ENCODE peak calls at places on chromosomes 7 and 10, in ten cellular contexts. A is stomach, R is esophagus squamous epithelium, J is transverse colon, T is endothelial cell of umbilical vein, M is IMR-90, X is ovary, N is GM12891, L is adrenal gland, E is NB4. V is an unnamed sample.

GRCh38 chr10:25725917-25726716 is 207.9 kb upstream of the MYO3A start:
- DNase-seq in A (no peak), R (no peak), J (no peak), T (peak; percentile 42), M (peak; percentile 33), X (no peak), N (peak; percentile 20), L (no peak), E (peak; percentile 46), V (peak; percentile 60)

GRCh38 chr10:48353246-48353645 is 46.8 kb downstream of the MAPK8 start:
- DNase-seq in A (no peak), R (no peak), J (no peak), T (no peak), M (no peak), X (no peak), N (no peak), L (no peak), E (no peak), V (no peak)

GRCh38 chr7:98285132-98286092 is 3.9 kb downstream of the BRI3 start:
- DNase-seq in A (no peak), R (no peak), J (no peak), T (no peak), M (no peak), X (no peak), N (no peak), L (no peak), E (no peak), V (no peak)

GRCh38 chr10:3723706-3724225 is 61.2 kb downstream of the KLF6 start:
- DNase-seq in A (no peak), R (no peak), J (no peak), T (no peak), M (no peak), X (no peak), N (no peak), L (no peak), E (no peak), V (no peak)

GRCh38 chr7:19392246-19392645 is 247.0 kb upstream of the FERD3L start:
- DNase-seq in A (no peak), R (no peak), J (no peak), T (peak; percentile 80), M (peak; percentile 91), X (no peak), N (no peak), L (no peak), E (no peak), V (no peak)

GRCh38 chr10:128420623-128421022 is 294.4 kb upstream of the MKI67 start:
- DNase-seq in A (no peak), R (no peak), J (no peak), T (no peak), M (no peak), X (no peak), N (no peak), L (no peak), E (no peak), V (no peak)

GRCh38 chr10:120741415-120741814 is 109.7 kb upstream of the WDR11 start:
- DNase-seq in A (no peak), R (no peak), J (no peak), T (no peak), M (no peak), X (no peak), N (no peak), L (no peak), E (no peak), V (no peak)

GRCh38 chr10:35335718-35336083 is 608 bp upstream of the CCNY start:
- DNase-seq in A (no peak), R (no peak), J (peak; percentile 20), T (no peak), M (no peak), X (no peak), N (no peak), L (no peak), E (peak; percentile 27), V (peak; percentile 64)

DNA sequence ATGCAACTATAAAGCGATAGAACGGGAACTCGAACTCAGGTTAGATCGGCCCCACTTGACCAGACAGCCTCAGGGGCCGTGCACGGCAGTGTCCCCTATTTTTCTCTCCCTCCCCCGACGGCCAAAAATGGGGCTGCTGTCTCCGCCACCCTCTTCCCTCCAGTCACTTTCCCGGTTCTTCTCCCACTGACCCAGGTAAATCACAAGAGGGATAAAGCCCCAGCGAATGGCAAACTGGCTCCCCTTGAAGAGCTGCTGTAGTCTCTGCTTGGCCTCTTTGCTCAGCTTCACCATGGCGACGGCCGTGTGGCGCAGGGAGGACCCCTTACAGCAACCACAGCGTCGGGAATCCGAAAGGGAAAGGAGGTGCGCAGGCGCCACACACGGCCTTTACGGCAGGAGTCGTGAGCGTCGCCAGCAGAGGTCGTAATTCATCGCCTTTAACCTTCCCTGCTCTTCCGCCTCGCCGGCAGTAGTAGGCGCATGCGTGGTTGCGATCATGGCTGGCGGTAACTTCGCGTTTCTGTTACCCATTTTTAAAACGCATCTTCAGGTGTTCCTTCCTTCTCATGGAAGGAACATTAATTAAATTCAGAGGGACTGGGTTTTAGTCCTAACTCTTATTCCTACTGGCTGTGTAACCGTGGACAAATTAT is at the start of gene TOMM7:
- DNase-seq in A (peak; percentile 91), R (peak; percentile 34), J (peak; percentile 92), T (peak; percentile 99), M (peak; percentile 97), X (peak; percentile 93), N (peak; percentile 78), L (peak; percentile 95), E (peak; percentile 99), V (peak; percentile 99)
- TF ChIP-seq POLR2A in A (no peak), R (peak; percentile 83), J (peak; percentile 74), T (peak; percentile 95), M (peak; percentile 86), X (peak; percentile 75), N (peak; percentile 89), L (peak; percentile 71), E (peak; percentile 91), V (peak; percentile 94)

DNA sequence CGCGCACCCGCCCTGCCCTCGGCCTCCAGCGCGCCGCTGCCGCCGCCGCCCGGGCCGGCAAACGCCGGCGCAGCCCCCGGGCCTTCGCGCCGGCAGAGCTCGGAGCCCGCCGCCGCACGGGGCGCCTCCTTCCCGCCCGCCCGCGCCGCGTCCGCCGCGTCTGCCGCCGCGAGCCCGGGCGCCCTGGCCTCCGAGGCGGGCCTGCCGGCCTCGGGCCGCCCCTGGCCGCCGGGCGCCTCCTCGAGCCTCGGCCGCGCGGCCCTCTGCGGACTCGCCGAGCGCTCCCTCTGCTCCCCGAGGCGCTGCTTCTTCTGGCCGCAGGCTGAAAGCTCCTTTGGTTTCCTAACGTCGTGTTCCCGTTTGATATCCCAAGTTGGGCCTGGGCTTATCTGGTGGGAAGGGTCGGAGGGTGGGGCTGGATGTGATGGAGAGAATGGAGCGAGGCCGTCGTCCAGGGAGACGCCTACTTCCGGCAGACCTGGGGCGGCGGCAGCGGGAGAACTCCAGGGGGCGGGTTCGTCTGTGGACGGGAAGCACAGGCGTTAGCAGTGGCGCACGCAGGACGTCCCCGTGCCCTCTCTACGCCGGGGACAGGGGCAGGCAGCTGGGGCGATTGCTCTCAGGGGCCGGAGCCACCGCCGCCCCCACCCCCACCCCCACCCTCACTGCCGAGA is 221.0 kb downstream of the PHTF2 start:
- DNase-seq in A (peak; percentile 88), R (peak; percentile 25), J (peak; percentile 93), T (peak; percentile 75), M (peak; percentile 73), X (peak; percentile 95), N (peak; percentile 70), L (peak; percentile 96), E (peak; percentile 85), V (peak; percentile 75)
- TF ChIP-seq POLR2A in A (no peak), R (peak; percentile 67), J (peak; percentile 75), T (no peak), M (peak; percentile 40), X (peak; percentile 84), N (no peak), L (peak; percentile 78), E (no peak), V (no peak)

GRCh38 chr10:98472171-98472570 is 25.4 kb upstream of the HPS1 start:
- DNase-seq in A (no peak), R (no peak), J (no peak), T (no peak), M (no peak), X (no peak), N (no peak), L (no peak), E (no peak), V (no peak)

GRCh38 chr10:98470850-98471249 is 24.1 kb upstream of the HPS1 start:
- DNase-seq in A (no peak), R (no peak), J (no peak), T (no peak), M (no peak), X (no peak), N (no peak), L (no peak), E (no peak), V (no peak)

GRCh38 chr10:98466916-98467505 is 20.3 kb upstream of the HPS1 start:
- DNase-seq in A (no peak), R (no peak), J (no peak), T (no peak), M (no peak), X (no peak), N (no peak), L (no peak), E (no peak), V (peak; percentile 89)

GRCh38 chr10:98467506-98468318 is 21.0 kb upstream of the HPS1 start:
- DNase-seq in A (peak; percentile 76), R (no peak), J (peak; percentile 79), T (peak; percentile 56), M (peak; percentile 83), X (peak; percentile 76), N (peak; percentile 78), L (peak; percentile 86), E (peak; percentile 86), V (peak; percentile 94)

DNA sequence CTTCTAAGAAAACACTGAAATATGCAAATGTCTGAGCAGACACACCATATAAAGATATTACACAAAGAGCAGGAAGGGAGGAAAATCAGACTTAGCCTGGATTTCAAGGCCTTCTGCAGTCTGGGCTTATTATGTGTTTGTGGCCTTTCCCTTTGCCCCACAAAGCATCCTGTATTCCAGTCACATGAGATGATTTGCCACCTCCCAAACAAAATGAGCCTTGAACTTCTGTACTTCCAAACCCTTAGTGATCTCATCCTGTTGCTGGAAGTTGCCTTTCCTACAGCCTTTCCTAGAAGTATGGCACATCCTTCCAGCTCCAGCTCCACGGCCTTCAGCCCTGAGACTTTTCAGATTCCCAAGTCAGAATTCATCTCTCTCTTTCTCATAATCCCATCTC is 22.8 kb upstream of the HPS1 start:
- DNase-seq in A (no peak), R (no peak), J (no peak), T (peak; percentile 54), M (no peak), X (no peak), N (no peak), L (no peak), E (no peak), V (no peak)
- TF ChIP-seq POLR2A in A (no peak), R (no peak), J (no peak), T (no peak), M (no peak), X (no peak), N (no peak), L (no peak), E (no peak), V (no peak)

DNA sequence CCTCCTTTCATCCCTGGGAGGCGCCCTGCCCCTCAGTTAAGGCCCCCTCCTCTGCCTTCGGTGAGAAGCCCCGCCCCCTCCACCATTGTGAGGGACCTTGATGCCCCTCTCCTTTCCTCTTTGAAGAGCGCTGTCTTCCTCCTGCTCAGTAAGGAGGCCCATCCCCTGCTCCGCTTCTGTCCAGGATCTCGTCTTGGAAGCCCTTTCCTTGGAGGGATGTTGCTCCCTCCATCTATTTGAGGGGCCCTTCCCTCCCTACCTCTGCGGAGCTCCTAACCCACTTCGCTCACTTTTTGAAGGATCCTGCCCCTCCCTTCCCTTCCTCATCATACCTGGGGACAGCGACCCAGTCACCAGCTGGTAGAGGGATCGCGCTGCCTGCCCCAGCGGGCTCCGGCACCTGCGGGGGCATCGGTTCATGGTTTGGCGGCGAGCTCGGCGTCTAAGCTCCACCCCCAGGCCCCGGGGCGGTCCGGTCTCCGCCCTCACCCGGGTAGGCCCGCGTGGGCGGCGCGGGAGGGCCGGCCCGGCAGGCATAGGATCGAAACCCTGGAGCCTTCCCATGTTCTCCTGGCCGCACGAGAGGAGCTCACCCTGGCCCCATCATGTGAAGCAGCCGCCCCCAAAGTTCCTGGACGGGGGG is 4.1 kb downstream of the KCNIP2 start:
- DNase-seq in A (peak; percentile 60), R (no peak), J (peak; percentile 68), T (no peak), M (peak; percentile 11), X (peak; percentile 55), N (peak; percentile 77), L (no peak), E (no peak), V (peak; percentile 77)
- TF ChIP-seq POLR2A in A (no peak), R (no peak), J (no peak), T (no peak), M (no peak), X (no peak), N (no peak), L (no peak), E (no peak), V (no peak)

V was measured in erythroblast.